ENCODE peak calls at places on chromosomes 4 and X, in ten cellular contexts. D, S, N, F, H, C, V, R, T and Y are unnamed samples.

GRCh38 chr4:108783666-108784463 is 21.0 kb upstream of the ETNPPL start:
- DNase-seq in D (no peak), S (peak; percentile 17), N (no peak), F (no peak), H (no peak), C (no peak), V (no peak), R (no peak), T (no peak), Y (no peak)

GRCh38 chr4:91729851-91730250 is 573.9 kb upstream of the GRID2 start:
- DNase-seq in D (no peak), S (peak; percentile 5), N (no peak), F (no peak), H (no peak), C (no peak), V (no peak), R (no peak), T (no peak), Y (no peak)

GRCh38 chr4:85370400-85371032 is 104.4 kb upstream of the ARHGAP24 start:
- DNase-seq in D (no peak), S (peak; percentile 31), N (no peak), F (peak; percentile 49), H (no peak), C (no peak), V (peak; percentile 30), R (peak; percentile 12), T (peak; percentile 39), Y (no peak)

GRCh38 chrX:51837926-51838325 is 55.5 kb upstream of the MAGED1 start:
- DNase-seq in D (peak; percentile 58), S (peak; percentile 65), N (no peak), F (no peak), H (no peak), C (no peak), V (peak; percentile 74), R (no peak), T (peak; percentile 57), Y (no peak)

GRCh38 chrX:77440310-77440709 is 6.9 kb upstream of the FGF16 start:
- DNase-seq in D (no peak), S (no peak), N (no peak), F (no peak), H (no peak), C (no peak), V (no peak), R (no peak), T (no peak), Y (no peak)

GRCh38 chrX:103356023-103356798 is at the start of gene TCEAL9:
- DNase-seq in D (no peak), S (peak; percentile 83), N (no peak), F (peak; percentile 78), H (peak; percentile 82), C (no peak), V (peak; percentile 65), R (no peak), T (peak; percentile 63), Y (peak; percentile 52)

GRCh38 chr4:3671571-3672464 is 94.4 kb upstream of the ADRA2C start:
- DNase-seq in D (no peak), S (no peak), N (no peak), F (no peak), H (peak; percentile 63), C (no peak), V (no peak), R (no peak), T (peak; percentile 12), Y (no peak)

GRCh38 chr4:172927096-172927495 is 241.5 kb upstream of the GALNT7 start:
- DNase-seq in D (no peak), S (no peak), N (no peak), F (no peak), H (no peak), C (no peak), V (no peak), R (no peak), T (peak; percentile 16), Y (no peak)